ENCODE peak calls at places on chromosome 13, in nine cellular contexts. S, R, C, H, V, E, Q, B and F are unnamed samples.

GRCh38 chr13:113545931-113546516 is 38.5 kb upstream of the TFDP1 start:
- DNase-seq in E (no peak), S (peak), H (no peak), V (peak), B (no peak), R (no peak), Q (no peak), C (peak), F (no peak)

GRCh38 chr13:28459911-28460310 is 35.0 kb downstream of the FLT1 start:
- DNase-seq in V (no peak), S (no peak), H (no peak), R (no peak), C (no peak), Q (no peak), E (no peak), B (no peak), F (peak)

GRCh38 chr13:46100191-46100877 is 4.5 kb downstream of the CPB2 start:
- DNase-seq in E (no peak), R (no peak), H (no peak), C (no peak), V (no peak), B (no peak), Q (no peak), S (no peak), F (no peak)

GRCh38 chr13:114135731-114136171 is 3.3 kb upstream of the RASA3 start:
- DNase-seq in S (peak), Q (no peak), H (peak), E (no peak), R (no peak), B (no peak), V (no peak), C (no peak), F (no peak)

GRCh38 chr13:34161829-34162544 is 344.0 kb downstream of the RFC3 start:
- DNase-seq in Q (peak), E (no peak), C (peak), B (no peak), R (no peak), S (no peak), V (no peak), H (peak), F (no peak)

GRCh38 chr13:33494596-33495214 is 209.2 kb upstream of the STARD13 start:
- DNase-seq in V (no peak), H (peak), E (no peak), R (no peak), Q (peak), C (no peak), S (no peak), B (no peak), F (no peak)

GRCh38 chr13:82664183-82664582 is 1218.1 kb downstream of the SLITRK1 start:
- DNase-seq in R (no peak), H (no peak), B (no peak), Q (no peak), V (no peak), C (no peak), S (no peak), E (no peak), F (no peak)

GRCh38 chr13:44713793-44714469 is 137.8 kb upstream of the TSC22D1 start:
- DNase-seq in R (no peak), C (no peak), E (no peak), Q (peak), H (peak), S (no peak), B (no peak), V (no peak), F (no peak)

GRCh38 chr13:26707122-26708006 is 53.2 kb downstream of the GPR12 start:
- DNase-seq in E (no peak), S (peak), V (no peak), R (peak), Q (peak), B (no peak), H (peak), C (peak), F (peak)

GRCh38 chr13:98672947-98673545 is 79.4 kb downstream of the SLC15A1 start:
- DNase-seq in E (peak), H (peak), S (peak), V (peak), R (peak), C (peak), B (no peak), Q (peak), F (peak)